ENCODE peak calls at places on chromosomes 3 and 15, in four cellular contexts. W, F, Z and N are unnamed samples.

GRCh38 chr15:27690290-27690689 is 408.8 kb downstream of the OCA2 start:
- DNase-seq in W (no peak), F (no peak), Z (no peak), N (no peak)

GRCh38 chr3:159945930-159946329 is 42.7 kb upstream of the IL12A start:
- DNase-seq in Z (no peak), W (no peak), F (no peak), N (no peak)

GRCh38 chr3:197495999-197496745 is 59.6 kb downstream of the BDH1 start:
- DNase-seq in Z (peak), W (no peak), F (no peak), N (no peak)

GRCh38 chr3:181457756-181458155 is 254.0 kb upstream of the SOX2 start:
- DNase-seq in W (no peak), F (no peak), Z (no peak), N (no peak)

GRCh38 chr3:154678271-154678670 is 248.3 kb upstream of the GPR149 start:
- DNase-seq in Z (no peak), F (no peak), W (no peak), N (no peak)

GRCh38 chr3:46845397-46845859 is 17.8 kb downstream of the MYL3 start:
- DNase-seq in Z (peak), W (no peak), F (no peak), N (peak)

GRCh38 chr3:78994174-78995027 is 773.4 kb downstream of the ROBO1 start:
- DNase-seq in Z (no peak), W (no peak), F (no peak), N (peak)

GRCh38 chr3:49028298-49028672 is 913 bp downstream of the IMPDH2 start:
- DNase-seq in W (no peak), Z (no peak), F (no peak), N (no peak)